ENCODE peak calls at places on chromosomes 3 and 15, in nine cellular contexts. F, P, Y, K, I, W, C, M and N are unnamed samples.

GRCh38 chr15:28920781-28921331 is 35.1 kb downstream of the APBA2 start:
- DNase-seq in Y (no peak), C (no peak), F (no peak), W (no peak), P (no peak), M (no peak), K (no peak), I (no peak), N (no peak)

GRCh38 chr3:66083961-66084270 is 45.2 kb upstream of the MAGI1 start:
- DNase-seq in P (no peak), K (no peak), F (no peak), Y (no peak), C (no peak), M (no peak), W (no peak), I (no peak), N (no peak)

GRCh38 chr15:59994855-59995557 is 9.1 kb upstream of the FOXB1 start:
- DNase-seq in M (no peak), P (no peak), W (no peak), I (no peak), K (no peak), Y (peak; percentile 73), F (no peak), C (no peak), N (no peak)

GRCh38 chr3:4139462-4140140 is 163.6 kb upstream of the SETMAR start:
- DNase-seq in K (no peak), F (peak; percentile 22), M (no peak), I (no peak), C (no peak), P (no peak), W (no peak), Y (no peak), N (no peak)

GRCh38 chr15:59339252-59339672 is 33.4 kb downstream of the MYO1E start:
- DNase-seq in F (no peak), C (no peak), I (no peak), M (no peak), W (no peak), K (no peak), P (peak; percentile 45), Y (no peak), N (no peak)

GRCh38 chr3:137172703-137173102 is 214.9 kb downstream of the IL20RB start:
- DNase-seq in P (no peak), I (no peak), M (no peak), K (no peak), W (no peak), Y (no peak), F (no peak), C (no peak), N (no peak)

GRCh38 chr15:57098896-57099295 is 180.5 kb downstream of the TCF12 start:
- DNase-seq in K (no peak), Y (no peak), W (no peak), M (no peak), P (no peak), F (no peak), C (no peak), I (peak; percentile 67), N (no peak)

GRCh38 chr3:174869448-174869847 is 10.3 kb downstream of the NAALADL2 start:
- DNase-seq in M (peak; percentile 93), Y (no peak), I (no peak), F (no peak), C (no peak), P (peak; percentile 10), W (no peak), K (no peak), N (no peak)

GRCh38 chr3:52302426-52303185 is 13.5 kb upstream of the DNAH1 start:
- DNase-seq in I (no peak), F (no peak), C (no peak), K (no peak), Y (no peak), W (no peak), M (no peak), P (no peak), N (no peak)

GRCh38 chr15:39582286-39582976 is 1.6 kb downstream of the THBS1 start:
- DNase-seq in W (no peak), Y (no peak), P (peak; percentile 79), F (peak; percentile 61), C (no peak), M (peak; percentile 73), I (peak; percentile 22), K (no peak), N (no peak)

GRCh38 chr15:39581501-39582285 is 814 bp downstream of the THBS1 start:
- DNase-seq in Y (no peak), M (peak; percentile 65), I (peak; percentile 38), P (peak; percentile 71), W (peak; percentile 88), C (no peak), K (peak; percentile 9), F (peak; percentile 87), N (peak; percentile 74)

GRCh38 chr15:39584266-39584659 is 3.4 kb downstream of the THBS1 start:
- DNase-seq in W (no peak), M (no peak), C (no peak), Y (no peak), F (no peak), I (peak; percentile 6), K (no peak), P (no peak), N (no peak)

GRCh38 chr15:39583586-39584265 is 2.8 kb downstream of the THBS1 start:
- DNase-seq in K (peak; percentile 34), W (no peak), M (peak; percentile 73), I (peak; percentile 25), P (peak; percentile 81), C (no peak), Y (no peak), F (peak; percentile 85), N (no peak)

DNA sequence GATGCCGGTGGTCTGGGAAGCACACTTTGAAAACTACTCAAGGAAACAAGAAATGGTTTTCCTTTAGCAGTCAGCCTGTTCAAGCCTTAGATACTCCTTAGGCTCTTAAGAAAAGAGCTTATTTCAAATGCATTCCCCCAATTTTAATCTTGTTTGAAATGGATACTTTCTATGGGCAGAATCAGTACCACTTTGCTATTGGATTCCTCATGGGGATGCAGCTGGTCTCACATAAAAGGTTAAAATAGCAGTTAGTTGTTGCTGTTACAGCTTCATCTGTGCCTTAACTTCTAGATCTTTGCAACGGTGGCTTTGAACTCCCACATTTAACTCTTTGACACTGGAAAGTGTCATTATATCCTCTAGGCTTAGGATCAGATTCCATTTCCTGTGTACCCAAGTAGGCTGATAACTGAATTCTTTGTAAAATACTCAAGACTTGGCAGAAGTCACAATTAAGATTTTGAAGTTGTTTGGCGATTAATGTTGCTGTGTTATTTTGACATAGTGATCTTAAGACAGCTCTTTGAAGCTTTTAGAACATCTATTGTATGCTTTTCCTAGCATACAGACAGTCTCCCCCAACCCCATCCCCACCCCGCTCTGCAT is 2.2 kb downstream of the THBS1 start:
- DNase-seq in F (no peak), Y (no peak), I (peak; percentile 5), P (no peak), W (no peak), K (no peak), M (no peak), C (no peak), N (no peak)
- H3K4me3 ChIP-seq in F (peak overlapping the region; percentile 62), Y (no peak overlapping the region), I (peak overlapping the region; percentile 81), P (peak overlapping the region; percentile 91), W (peak overlapping the region; percentile 86), K (no peak overlapping the region), M (peak overlapping the region; percentile 80), C (no peak overlapping the region), N (peak overlapping the region; percentile 69)

DNA sequence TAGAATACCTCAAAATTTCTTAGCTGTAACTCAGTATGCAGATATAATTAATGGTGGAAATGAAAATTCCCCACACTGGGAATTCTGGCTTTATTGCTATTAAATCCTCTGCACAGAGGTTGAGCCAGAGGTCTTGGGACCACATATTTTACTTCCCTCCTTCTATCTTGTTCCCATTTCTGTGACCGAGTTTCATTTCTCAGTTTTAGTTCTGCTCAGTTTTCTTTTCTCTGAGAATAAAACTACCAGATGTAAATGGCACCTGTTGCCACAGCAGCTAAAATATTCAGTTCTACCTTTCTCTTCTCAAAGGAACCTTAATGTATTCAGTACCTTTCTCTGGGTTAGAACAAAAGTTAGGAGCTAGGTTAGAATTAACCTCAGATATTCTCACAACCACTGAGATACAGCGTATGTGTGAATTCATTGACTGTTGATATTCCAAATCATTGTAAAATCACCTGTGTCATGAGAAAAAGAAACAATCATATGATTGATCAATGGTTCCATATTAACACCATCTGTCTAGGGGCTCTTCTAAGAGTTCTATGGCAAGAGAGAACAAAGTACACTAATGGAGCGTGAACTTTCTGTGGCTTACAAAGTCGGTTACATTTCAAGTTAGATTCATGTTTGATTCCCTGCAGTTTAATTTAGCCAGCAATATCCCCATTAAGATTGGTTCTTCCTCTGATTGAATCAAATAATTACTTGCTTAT is 374.1 kb downstream of the EFHB start:
- DNase-seq in Y (no peak), W (no peak), F (no peak), P (no peak), M (no peak), K (no peak), C (no peak), I (no peak), N (no peak)
- H3K4me3 ChIP-seq in Y (no peak overlapping the region), W (no peak overlapping the region), F (no peak overlapping the region), P (no peak overlapping the region), M (no peak overlapping the region), K (no peak overlapping the region), C (no peak overlapping the region), I (no peak overlapping the region), N (no peak overlapping the region)

DNA sequence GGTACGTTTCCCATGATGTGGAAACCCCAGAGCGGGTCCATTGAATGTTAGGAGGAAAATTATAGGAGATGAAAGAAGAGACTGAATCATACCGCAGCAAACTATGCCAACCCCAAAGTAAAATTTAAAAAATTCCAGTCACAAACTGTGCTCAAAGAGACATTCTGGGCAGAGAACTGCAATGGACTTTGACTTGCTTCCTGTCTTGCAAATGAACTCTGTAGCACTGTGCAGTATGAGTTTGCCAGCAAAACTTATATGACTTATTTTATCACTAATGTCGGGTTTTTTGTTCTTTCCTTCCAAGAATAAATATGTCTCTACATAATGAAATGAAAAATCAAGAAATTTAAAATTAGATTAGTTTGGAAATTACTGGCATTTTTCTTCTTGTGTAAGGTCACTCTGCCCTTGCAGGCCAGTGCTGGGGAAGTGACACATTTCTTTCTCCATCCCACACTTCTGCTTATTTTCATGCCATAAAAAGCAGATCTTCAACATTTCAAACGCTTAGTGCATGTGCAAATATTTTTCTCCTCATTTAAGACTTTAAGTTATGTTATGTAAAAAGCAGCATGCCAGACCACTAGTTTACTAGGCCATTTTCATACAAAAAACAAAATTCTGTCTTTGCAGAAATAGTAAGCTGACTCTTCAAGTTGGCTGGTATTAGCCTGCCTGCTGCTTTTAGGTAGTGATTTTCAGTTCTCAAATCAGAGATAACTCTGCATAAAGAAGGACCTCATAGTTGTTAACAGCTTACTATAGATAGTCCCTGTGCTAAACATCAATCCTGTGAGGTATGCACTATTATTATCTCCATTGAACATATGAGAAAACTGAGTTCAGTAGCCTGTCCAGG is 32.2 kb upstream of the SSR3 start:
- DNase-seq in Y (no peak), C (no peak), M (no peak), W (no peak), F (no peak), P (no peak), K (no peak), I (no peak), N (no peak)
- H3K4me3 ChIP-seq in Y (no peak overlapping the region), C (no peak overlapping the region), M (no peak overlapping the region), W (no peak overlapping the region), F (no peak overlapping the region), P (no peak overlapping the region), K (no peak overlapping the region), I (no peak overlapping the region), N (no peak overlapping the region)

DNA sequence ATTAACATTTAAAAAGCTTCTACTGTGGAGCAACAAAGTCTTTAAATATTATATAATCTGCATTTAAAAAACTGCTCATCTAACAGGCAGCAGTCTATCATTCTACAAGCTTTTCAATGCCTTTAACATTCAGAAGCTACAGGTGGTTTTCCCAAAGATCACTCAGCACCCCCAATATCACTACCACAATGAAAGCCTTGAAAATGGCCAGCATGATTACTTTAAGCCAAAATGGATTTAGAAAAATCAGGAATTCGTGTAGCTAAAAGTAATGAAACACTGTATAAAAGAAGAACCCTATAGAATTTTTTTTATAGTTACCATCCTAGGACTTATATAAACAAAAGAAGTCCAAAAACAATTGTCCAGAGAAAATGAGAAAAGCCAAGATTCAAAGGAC is 400.4 kb downstream of the TIGIT start:
- DNase-seq in F (no peak), Y (no peak), I (no peak), M (no peak), C (no peak), P (no peak), K (no peak), W (no peak), N (no peak)
- H3K4me3 ChIP-seq in F (no peak overlapping the region), Y (no peak overlapping the region), I (no peak overlapping the region), M (no peak overlapping the region), C (no peak overlapping the region), P (no peak overlapping the region), K (no peak overlapping the region), W (no peak overlapping the region), N (no peak overlapping the region)